ENCODE peak calls at places on chromosomes 5 and 9, in four cellular contexts. W is hypothalamus, U is ureter, L is fibroblast of the conjunctiva. Y is an unnamed sample.

GRCh38 chr5:129506092-129506491 is 46.0 kb downstream of the ADAMTS19 start:
- DNase-seq in W (no peak), L (peak; percentile 34), U (no peak), Y (no peak)

GRCh38 chr5:10233505-10233904 is 16.2 kb downstream of the ATPSCKMT start:
- DNase-seq in W (no peak), U (no peak), L (peak; percentile 84), Y (no peak)

GRCh38 chr5:84113246-84114118 is 271.2 kb downstream of the EDIL3 start:
- DNase-seq in L (no peak), W (no peak), U (no peak), Y (no peak)

GRCh38 chr9:105901514-105902109 is 207.3 kb downstream of the TMEM38B start:
- DNase-seq in U (peak; percentile 46), L (no peak), W (peak; percentile 13), Y (peak; percentile 33)

GRCh38 chr5:132017316-132017715 is 5.9 kb upstream of the ACSL6 start:
- DNase-seq in W (no peak), L (no peak), U (no peak), Y (no peak)

GRCh38 chr5:135228236-135228635 is 170.8 kb downstream of the MACROH2A1 start:
- DNase-seq in W (no peak), U (no peak), L (no peak), Y (no peak)

GRCh38 chr9:127554966-127555829 is 56.9 kb upstream of the STXBP1 start:
- DNase-seq in U (no peak), L (no peak), W (no peak), Y (no peak)

GRCh38 chr9:113519401-113520108 is 56.0 kb downstream of the RGS3 start:
- DNase-seq in L (no peak), W (no peak), U (no peak), Y (no peak)

GRCh38 chr5:9667906-9668305 is 37.8 kb upstream of the TAS2R1 start:
- DNase-seq in L (no peak), U (no peak), W (no peak), Y (no peak)

GRCh38 chr5:143244990-143245389 is 158.5 kb downstream of the NR3C1 start:
- DNase-seq in W (no peak), U (no peak), L (no peak), Y (no peak)

GRCh38 chr9:129823934-129824601 is at the start of gene TOR1A:
- DNase-seq in L (peak; percentile 91), U (peak; percentile 96), W (peak; percentile 86), Y (peak; percentile 90)

GRCh38 chr9:23829580-23830458 is 3.8 kb upstream of the ELAVL2 start:
- DNase-seq in U (no peak), L (no peak), W (no peak), Y (no peak)

GRCh38 chr9:134297082-134297415 is 29.2 kb upstream of the RXRA start:
- DNase-seq in U (no peak), L (no peak), W (no peak), Y (no peak)

GRCh38 chr9:83327323-83327722 is 210.9 kb downstream of the FRMD3 start:
- DNase-seq in L (no peak), U (no peak), W (no peak), Y (no peak)

GRCh38 chr9:135101926-135102325 is 14.5 kb downstream of the OLFM1 start:
- DNase-seq in U (no peak), L (no peak), W (no peak), Y (no peak)

GRCh38 chr5:134184155-134185135 is 7.7 kb upstream of the SKP1 start:
- DNase-seq in W (peak; percentile 22), U (peak; percentile 70), L (peak; percentile 55), Y (peak; percentile 66)

GRCh38 chr9:629136-629535 is 212.4 kb upstream of the DMRT1 start:
- DNase-seq in L (no peak), W (no peak), U (no peak), Y (no peak)

GRCh38 chr9:27426717-27427645 is 97.1 kb upstream of the IFNK start:
- DNase-seq in U (no peak), L (no peak), W (no peak), Y (no peak)

GRCh38 chr5:54719384-54720306 is 202.1 kb downstream of the SNX18 start:
- DNase-seq in U (no peak), L (no peak), W (no peak), Y (no peak)

GRCh38 chr5:35921930-35922329 is 16.5 kb downstream of the CAPSL start:
- DNase-seq in U (no peak), W (no peak), L (no peak), Y (no peak)

GRCh38 chr5:35061216-35061615 is 13.5 kb upstream of the AGXT2 start:
- DNase-seq in U (no peak), W (no peak), L (no peak), Y (no peak)

GRCh38 chr5:179973391-179973790 is 65.7 kb upstream of the TBC1D9B start:
- DNase-seq in U (no peak), W (no peak), L (no peak), Y (no peak)

GRCh38 chr9:127144670-127145458 is 22.4 kb upstream of the ANGPTL2 start:
- DNase-seq in U (peak; percentile 48), W (no peak), L (no peak), Y (no peak)

GRCh38 chr5:163407034-163407652 is 30.3 kb upstream of the CCNG1 start:
- DNase-seq in U (no peak), W (no peak), L (no peak), Y (no peak)

GRCh38 chr9:37926737-37927590 is 23.0 kb upstream of the SLC25A51 start:
- DNase-seq in L (no peak), W (no peak), U (no peak), Y (no peak)

GRCh38 chr5:95669540-95669939 is 13.3 kb downstream of the SPATA9 start:
- DNase-seq in W (no peak), L (peak; percentile 86), U (peak; percentile 70), Y (no peak)

GRCh38 chr5:97547414-97547813 is 364.4 kb upstream of the RIOK2 start:
- DNase-seq in L (no peak), W (no peak), U (no peak), Y (no peak)

Y was measured in hippocampal formation.